ENCODE peak calls at places on chromosomes 12 and 14, in eight cellular contexts. One of them, this sample, is unnamed.

GRCh38 chr12:50276068-50276467 is 7.3 kb downstream of the LIMA1 start:
- DNase-seq in PC-9: no peak
- DNase-seq in HCT116: no peak
- DNase-seq in fibroblast of lung: no peak
- DNase-seq in MM.1S: no peak
- DNase-seq in GM23338: no peak
- DNase-seq in GM23248: no peak
- DNase-seq in IMR-90: no peak
- DNase-seq in this sample: no peak

GRCh38 chr12:94140556-94140955 is 7.8 kb upstream of the PLXNC1 start:
- DNase-seq in MM.1S: peak; percentile 32
- DNase-seq in HCT116: peak; percentile 19
- DNase-seq in PC-9: no peak
- DNase-seq in GM23338: peak; percentile 79
- DNase-seq in GM23248: peak; percentile 22
- DNase-seq in fibroblast of lung: no peak
- DNase-seq in IMR-90: peak; percentile 10
- DNase-seq in this sample: peak; percentile 59

GRCh38 chr12:159131-159782 is 54.7 kb downstream of the SLC6A12 start:
- DNase-seq in fibroblast of lung: no peak
- DNase-seq in GM23338: no peak
- DNase-seq in GM23248: no peak
- DNase-seq in PC-9: no peak
- DNase-seq in MM.1S: no peak
- DNase-seq in IMR-90: no peak
- DNase-seq in HCT116: no peak
- DNase-seq in this sample: no peak

GRCh38 chr14:95477411-95478089 is 38.9 kb downstream of the SYNE3 start:
- DNase-seq in HCT116: no peak
- DNase-seq in MM.1S: no peak
- DNase-seq in PC-9: no peak
- DNase-seq in GM23248: no peak
- DNase-seq in GM23338: no peak
- DNase-seq in IMR-90: no peak
- DNase-seq in fibroblast of lung: no peak
- DNase-seq in this sample: no peak

GRCh38 chr14:24332094-24332983 is 2.5 kb downstream of the ADCY4 start:
- DNase-seq in MM.1S: peak; percentile 83
- DNase-seq in GM23248: peak; percentile 80
- DNase-seq in fibroblast of lung: peak; percentile 41
- DNase-seq in HCT116: no peak
- DNase-seq in PC-9: no peak
- DNase-seq in GM23338: peak; percentile 91
- DNase-seq in IMR-90: peak; percentile 52
- DNase-seq in this sample: peak; percentile 92

GRCh38 chr14:77183896-77184295 is 2.3 kb downstream of the TMEM63C start:
- DNase-seq in PC-9: no peak
- DNase-seq in IMR-90: no peak
- DNase-seq in GM23338: no peak
- DNase-seq in GM23248: no peak
- DNase-seq in HCT116: no peak
- DNase-seq in MM.1S: no peak
- DNase-seq in fibroblast of lung: no peak
- DNase-seq in this sample: no peak

GRCh38 chr12:122336015-122336946 is 70.0 kb upstream of the VPS33A start:
- DNase-seq in GM23248: peak; percentile 59
- DNase-seq in HCT116: peak; percentile 10
- DNase-seq in MM.1S: no peak
- DNase-seq in fibroblast of lung: peak; percentile 23
- DNase-seq in IMR-90: peak; percentile 34
- DNase-seq in PC-9: no peak
- DNase-seq in GM23338: peak; percentile 53
- DNase-seq in this sample: peak; percentile 69

GRCh38 chr12:54357802-54358619 is 6.3 kb downstream of the GPR84 start:
- DNase-seq in PC-9: no peak
- DNase-seq in IMR-90: no peak
- DNase-seq in MM.1S: peak; percentile 51
- DNase-seq in GM23338: no peak
- DNase-seq in fibroblast of lung: peak; percentile 49
- DNase-seq in GM23248: peak; percentile 64
- DNase-seq in HCT116: no peak
- DNase-seq in this sample: peak; percentile 64

GRCh38 chr12:114476159-114476558 is 70.2 kb upstream of the TBX5 start:
- DNase-seq in HCT116: peak; percentile 13
- DNase-seq in fibroblast of lung: peak; percentile 18
- DNase-seq in GM23338: peak; percentile 62
- DNase-seq in IMR-90: peak; percentile 66
- DNase-seq in GM23248: peak; percentile 81
- DNase-seq in PC-9: no peak
- DNase-seq in MM.1S: no peak
- DNase-seq in this sample: no peak

GRCh38 chr12:6551496-6552139 is 4.2 kb downstream of the IFFO1 start:
- DNase-seq in GM23248: peak; percentile 95
- DNase-seq in IMR-90: peak; percentile 72
- DNase-seq in MM.1S: no peak
- DNase-seq in fibroblast of lung: peak; percentile 82
- DNase-seq in GM23338: no peak
- DNase-seq in HCT116: no peak
- DNase-seq in PC-9: no peak
- DNase-seq in this sample: no peak

GRCh38 chr14:23876160-23876750 is 77.3 kb upstream of the DHRS4 start:
- DNase-seq in fibroblast of lung: no peak
- DNase-seq in GM23338: no peak
- DNase-seq in IMR-90: no peak
- DNase-seq in PC-9: no peak
- DNase-seq in MM.1S: no peak
- DNase-seq in GM23248: no peak
- DNase-seq in HCT116: no peak
- DNase-seq in this sample: no peak

DNA sequence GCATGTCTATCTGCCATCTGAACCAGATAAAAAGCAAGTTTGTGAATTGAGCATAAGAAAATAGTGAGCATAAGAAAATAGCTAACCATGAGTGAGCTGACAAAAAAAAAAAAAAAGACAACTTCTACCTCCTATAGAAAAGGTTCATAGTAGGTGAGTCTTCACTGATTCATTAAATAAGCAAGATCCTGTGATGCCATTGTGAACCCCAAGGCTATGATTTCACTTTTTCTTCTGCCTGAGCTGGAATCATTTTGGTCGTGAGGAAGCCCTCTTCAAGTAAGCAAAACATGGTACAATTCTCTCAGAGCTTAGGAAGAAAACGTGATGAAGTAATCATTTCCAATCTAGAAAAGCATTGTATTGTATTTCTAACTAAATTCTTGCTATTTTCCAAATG is 1.2 kb downstream of the PIK3C2G start:
- DNase-seq in PC-9: no peak
- DNase-seq in fibroblast of lung: peak; percentile 36
- DNase-seq in IMR-90: peak; percentile 15
- DNase-seq in MM.1S: no peak
- DNase-seq in GM23338: no peak
- DNase-seq in GM23248: no peak
- DNase-seq in HCT116: no peak
- DNase-seq in this sample: no peak
- H3K4me2 ChIP-seq in PC-9: no peak overlapping the region
- H3K4me2 ChIP-seq in fibroblast of lung: no peak overlapping the region
- H3K4me2 ChIP-seq in IMR-90: no peak overlapping the region
- H3K4me2 ChIP-seq in MM.1S: no peak overlapping the region
- H3K4me2 ChIP-seq in GM23338: no peak overlapping the region
- H3K4me2 ChIP-seq in GM23248: no peak overlapping the region
- H3K4me2 ChIP-seq in HCT116: no peak overlapping the region
- H3K4me2 ChIP-seq in this sample: no peak overlapping the region

GRCh38 chr14:99971087-99971928 is 93.9 kb upstream of the EVL start:
- DNase-seq in GM23338: peak; percentile 95
- DNase-seq in HCT116: peak; percentile 21
- DNase-seq in MM.1S: peak; percentile 71
- DNase-seq in IMR-90: peak; percentile 80
- DNase-seq in PC-9: peak; percentile 45
- DNase-seq in GM23248: peak; percentile 95
- DNase-seq in fibroblast of lung: peak; percentile 85
- DNase-seq in this sample: peak; percentile 89
- H2AFZ ChIP-seq in GM23338: peak overlapping the region; percentile 93
- H2AFZ ChIP-seq in HCT116: no peak overlapping the region
- H2AFZ ChIP-seq in MM.1S: no peak overlapping the region
- H2AFZ ChIP-seq in IMR-90: peak overlapping the region; percentile 94
- H2AFZ ChIP-seq in PC-9: peak overlapping the region; percentile 69
- H2AFZ ChIP-seq in GM23248: peak overlapping the region; percentile 90
- H2AFZ ChIP-seq in fibroblast of lung: peak overlapping the region; percentile 51
- H2AFZ ChIP-seq in this sample: peak overlapping the region; percentile 62

GRCh38 chr14:92679246-92679645 is 69.2 kb downstream of the LGMN start:
- DNase-seq in MM.1S: no peak
- DNase-seq in fibroblast of lung: no peak
- DNase-seq in PC-9: no peak
- DNase-seq in GM23248: no peak
- DNase-seq in GM23338: no peak
- DNase-seq in IMR-90: no peak
- DNase-seq in HCT116: no peak
- DNase-seq in this sample: no peak
- H4K20me1 ChIP-seq in MM.1S: no peaks in the 10 kb centered on the region
- H4K20me1 ChIP-seq in fibroblast of lung: no peaks in the 10 kb centered on the region
- H4K20me1 ChIP-seq in PC-9: no peaks in the 10 kb centered on the region
- H4K20me1 ChIP-seq in GM23248: no peaks in the 10 kb centered on the region
- H4K20me1 ChIP-seq in GM23338: no peaks in the 10 kb centered on the region
- H4K20me1 ChIP-seq in IMR-90: peaks cover 4% of the 10 kb centered on the region
- H4K20me1 ChIP-seq in HCT116: no peaks in the 10 kb centered on the region
- H4K20me1 ChIP-seq in this sample: no peaks in the 10 kb centered on the region

DNA sequence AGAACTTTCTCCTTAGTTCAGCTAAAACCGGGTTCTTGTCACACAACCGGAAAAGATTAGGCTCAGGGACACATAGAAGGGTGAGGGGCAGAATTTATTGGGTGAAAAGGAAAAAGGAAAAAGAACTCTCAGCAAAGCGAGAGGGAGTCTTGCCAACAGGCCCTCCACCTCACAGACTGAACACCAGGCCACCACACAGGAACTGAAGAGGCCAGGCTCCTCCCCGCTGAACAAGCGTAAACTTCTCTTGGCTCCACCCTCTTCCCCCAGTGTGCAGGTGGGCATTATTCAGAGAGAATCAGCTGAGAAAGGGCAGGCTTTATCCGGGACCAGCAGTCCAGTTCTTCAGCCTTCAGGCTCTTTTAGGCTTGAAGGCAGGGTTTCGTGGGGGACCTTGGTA is 125.6 kb upstream of the FGD4 start:
- DNase-seq in MM.1S: peak; percentile 86
- DNase-seq in IMR-90: no peak
- DNase-seq in fibroblast of lung: no peak
- DNase-seq in HCT116: no peak
- DNase-seq in GM23338: peak; percentile 66
- DNase-seq in PC-9: no peak
- DNase-seq in GM23248: no peak
- DNase-seq in this sample: peak; percentile 92
- H3K4me2 ChIP-seq in MM.1S: peak overlapping the region; percentile 71
- H3K4me2 ChIP-seq in IMR-90: peak overlapping the region; percentile 70
- H3K4me2 ChIP-seq in fibroblast of lung: no peak overlapping the region
- H3K4me2 ChIP-seq in HCT116: no peak overlapping the region
- H3K4me2 ChIP-seq in GM23338: peak overlapping the region; percentile 25
- H3K4me2 ChIP-seq in PC-9: no peak overlapping the region
- H3K4me2 ChIP-seq in GM23248: no peak overlapping the region
- H3K4me2 ChIP-seq in this sample: peak overlapping the region; percentile 82

GRCh38 chr14:54349713-54350112 is 47.1 kb upstream of the CDKN3 start:
- DNase-seq in MM.1S: no peak
- DNase-seq in HCT116: no peak
- DNase-seq in GM23248: peak; percentile 21
- DNase-seq in IMR-90: no peak
- DNase-seq in fibroblast of lung: no peak
- DNase-seq in GM23338: no peak
- DNase-seq in PC-9: no peak
- DNase-seq in this sample: no peak
- H2AFZ ChIP-seq in MM.1S: no peak overlapping the region
- H2AFZ ChIP-seq in HCT116: no peak overlapping the region
- H2AFZ ChIP-seq in GM23248: peak overlapping the region; percentile 79
- H2AFZ ChIP-seq in IMR-90: no peak overlapping the region
- H2AFZ ChIP-seq in fibroblast of lung: peak overlapping the region; percentile 17
- H2AFZ ChIP-seq in GM23338: peak overlapping the region; percentile 91
- H2AFZ ChIP-seq in PC-9: no peak overlapping the region
- H2AFZ ChIP-seq in this sample: no peak overlapping the region

GRCh38 chr12:69511469-69511868 is 41.3 kb downstream of the FRS2 start:
- DNase-seq in IMR-90: peak; percentile 62
- DNase-seq in PC-9: no peak
- DNase-seq in GM23248: peak; percentile 38
- DNase-seq in HCT116: no peak
- DNase-seq in GM23338: no peak
- DNase-seq in fibroblast of lung: peak; percentile 65
- DNase-seq in MM.1S: no peak
- DNase-seq in this sample: no peak
- H4K20me1 ChIP-seq in IMR-90: peaks cover 31% of the 10 kb centered on the region
- H4K20me1 ChIP-seq in PC-9: peaks cover 29% of the 10 kb centered on the region
- H4K20me1 ChIP-seq in GM23248: peaks cover 19% of the 10 kb centered on the region
- H4K20me1 ChIP-seq in HCT116: peaks cover 12% of the 10 kb centered on the region
- H4K20me1 ChIP-seq in GM23338: peaks cover 22% of the 10 kb centered on the region
- H4K20me1 ChIP-seq in fibroblast of lung: peaks cover 2% of the 10 kb centered on the region
- H4K20me1 ChIP-seq in MM.1S: no peaks in the 10 kb centered on the region
- H4K20me1 ChIP-seq in this sample: peaks cover 6% of the 10 kb centered on the region